ENCODE peak calls at places on chromosomes 12 and 14, in ten cellular contexts. A is epithelial cell of proximal tubule; J is A172; N is HT1080; X is naive thymus-derived CD8-positive, alpha-beta T cell; B is T47D; K is activated CD4-positive, CD25-positive, alpha-beta regulatory T cell treated with anti-CD3 and anti-CD28 coated beads, Interleukin-2, amount 50 U/mL, for 72 hours; D is MV-4-11; M is T-helper 9 cell; V is iPS-NIHi11. F is an unnamed sample.

GRCh38 chr12:123150804-123151678 is at the start of gene PITPNM2:
- DNase-seq in A (no peak), J (no peak), N (no peak), X (peak), B (peak), K (peak), D (peak), M (peak), V (peak), F (no peak)

GRCh38 chr12:116964740-116965090 is 54.0 kb downstream of the FBXW8 start:
- DNase-seq in A (no peak), J (no peak), N (no peak), X (no peak), B (no peak), K (no peak), D (no peak), M (no peak), V (no peak), F (no peak)

GRCh38 chr14:92644601-92645515 is 103.6 kb downstream of the LGMN start:
- DNase-seq in A (no peak), J (no peak), N (peak), X (no peak), B (no peak), K (no peak), D (no peak), M (no peak), V (no peak), F (no peak)

GRCh38 chr14:95915326-95915725 is 38.7 kb downstream of the TUNAR start:
- DNase-seq in A (peak), J (no peak), N (no peak), X (no peak), B (no peak), K (no peak), D (no peak), M (no peak), V (peak), F (no peak)

GRCh38 chr14:35883677-35884293 is 57.6 kb downstream of the BRMS1L start:
- DNase-seq in A (no peak), J (peak), N (no peak), X (no peak), B (peak), K (no peak), D (peak), M (no peak), V (peak), F (peak)

GRCh38 chr12:31929140-31929526 is 30.1 kb upstream of the RESF1 start:
- DNase-seq in A (no peak), J (no peak), N (no peak), X (no peak), B (no peak), K (no peak), D (no peak), M (no peak), V (no peak), F (no peak)

GRCh38 chr14:105913221-105913620 is 386.8 kb downstream of the TMEM121 start:
- DNase-seq in A (no peak), J (no peak), N (no peak), X (peak), B (no peak), K (no peak), D (no peak), M (no peak), V (no peak), F (no peak)

GRCh38 chr14:57747036-57747435 is 118.9 kb downstream of the SLC35F4 start:
- DNase-seq in A (no peak), J (peak), N (peak), X (no peak), B (no peak), K (no peak), D (no peak), M (no peak), V (no peak), F (no peak)

GRCh38 chr14:58656671-58657411 is 19.1 kb downstream of the DACT1 start:
- DNase-seq in A (no peak), J (no peak), N (no peak), X (no peak), B (no peak), K (no peak), D (no peak), M (no peak), V (no peak), F (no peak)

GRCh38 chr14:76786556-76786955 is 25.3 kb downstream of the VASH1 start:
- DNase-seq in A (no peak), J (no peak), N (no peak), X (no peak), B (no peak), K (no peak), D (no peak), M (no peak), V (no peak), F (no peak)

GRCh38 chr12:22435583-22435982 is 101.1 kb upstream of the ST8SIA1 start:
- DNase-seq in A (no peak), J (no peak), N (no peak), X (no peak), B (no peak), K (no peak), D (no peak), M (no peak), V (no peak), F (no peak)

GRCh38 chr12:109737111-109737510 is 23.5 kb downstream of the FAM222A start:
- DNase-seq in A (no peak), J (no peak), N (no peak), X (no peak), B (no peak), K (peak), D (no peak), M (no peak), V (no peak), F (no peak)

GRCh38 chr12:116861331-116861730 is 19.9 kb downstream of the HRK start:
- DNase-seq in A (no peak), J (peak), N (peak), X (peak), B (no peak), K (no peak), D (peak), M (no peak), V (peak), F (no peak)

GRCh38 chr14:74634481-74634880 is 22.4 kb upstream of the LTBP2 start:
- DNase-seq in A (no peak), J (no peak), N (no peak), X (no peak), B (no peak), K (no peak), D (no peak), M (no peak), V (no peak), F (no peak)

GRCh38 chr12:9754984-9755383 is 5.7 kb downstream of the CD69 start:
- DNase-seq in A (no peak), J (no peak), N (no peak), X (no peak), B (no peak), K (no peak), D (no peak), M (no peak), V (no peak), F (no peak)

GRCh38 chr12:29709056-29709455 is 74.7 kb downstream of the TMTC1 start:
- DNase-seq in A (no peak), J (no peak), N (no peak), X (no peak), B (no peak), K (no peak), D (no peak), M (no peak), V (no peak), F (no peak)

GRCh38 chr12:24922109-24922508 is 26.8 kb downstream of the BCAT1 start:
- DNase-seq in A (no peak), J (no peak), N (peak), X (no peak), B (no peak), K (no peak), D (peak), M (no peak), V (no peak), F (no peak)

GRCh38 chr12:171276-171675 is 42.7 kb downstream of the SLC6A12 start:
- DNase-seq in A (no peak), J (no peak), N (no peak), X (no peak), B (no peak), K (no peak), D (no peak), M (no peak), V (no peak), F (no peak)

GRCh38 chr12:77010637-77011548 is 54.5 kb downstream of the E2F7 start:
- DNase-seq in A (no peak), J (peak), N (peak), X (peak), B (peak), K (peak), D (peak), M (peak), V (peak), F (peak)

GRCh38 chr12:19836456-19836855 is 397.2 kb downstream of the AEBP2 start:
- DNase-seq in A (no peak), J (no peak), N (no peak), X (no peak), B (no peak), K (no peak), D (no peak), M (no peak), V (no peak), F (no peak)

GRCh38 chr14:65360144-65360784 is 52.3 kb upstream of the FUT8 start:
- DNase-seq in A (no peak), J (peak), N (no peak), X (no peak), B (no peak), K (no peak), D (no peak), M (no peak), V (no peak), F (no peak)

GRCh38 chr12:27277846-27278260 is 33.8 kb downstream of the STK38L start:
- DNase-seq in A (no peak), J (peak), N (peak), X (no peak), B (no peak), K (no peak), D (no peak), M (no peak), V (peak), F (no peak)

GRCh38 chr14:62736426-62737043 is 308.7 kb downstream of the KCNH5 start:
- DNase-seq in A (no peak), J (peak), N (peak), X (no peak), B (no peak), K (no peak), D (no peak), M (no peak), V (no peak), F (no peak)

GRCh38 chr14:65709576-65709975 is 297.0 kb downstream of the FUT8 start:
- DNase-seq in A (no peak), J (no peak), N (no peak), X (no peak), B (no peak), K (no peak), D (no peak), M (no peak), V (no peak), F (no peak)

GRCh38 chr12:53960187-53961024 is 5.7 kb downstream of the HOXC12 start:
- DNase-seq in A (no peak), J (no peak), N (no peak), X (no peak), B (no peak), K (no peak), D (peak), M (no peak), V (no peak), F (no peak)

GRCh38 chr14:44586910-44587309 is 79.8 kb upstream of the FSCB start:
- DNase-seq in A (no peak), J (no peak), N (no peak), X (no peak), B (no peak), K (no peak), D (no peak), M (no peak), V (no peak), F (no peak)

GRCh38 chr14:68810173-68811153 is 17.6 kb upstream of the ZFP36L1 start:
- DNase-seq in A (no peak), J (no peak), N (no peak), X (no peak), B (no peak), K (no peak), D (no peak), M (no peak), V (no peak), F (no peak)

GRCh38 chr14:68650403-68650994 is 142.4 kb downstream of the ZFP36L1 start:
- DNase-seq in A (no peak), J (no peak), N (no peak), X (no peak), B (no peak), K (no peak), D (no peak), M (no peak), V (no peak), F (no peak)

GRCh38 chr14:67313153-67313552 is 46.5 kb downstream of the ATP6V1D start:
- DNase-seq in A (no peak), J (no peak), N (no peak), X (no peak), B (no peak), K (no peak), D (no peak), M (no peak), V (no peak), F (no peak)

GRCh38 chr12:45138609-45139008 is 77.3 kb upstream of the ANO6 start:
- DNase-seq in A (no peak), J (no peak), N (no peak), X (no peak), B (no peak), K (no peak), D (peak), M (no peak), V (peak), F (no peak)

GRCh38 chr12:116381744-116382455 is 104.4 kb upstream of the MED13L start:
- DNase-seq in A (peak), J (peak), N (peak), X (no peak), B (no peak), K (no peak), D (no peak), M (no peak), V (peak), F (no peak)

GRCh38 chr12:49881400-49882247 is 22.1 kb downstream of the FAIM2 start:
- DNase-seq in A (no peak), J (no peak), N (no peak), X (no peak), B (no peak), K (no peak), D (no peak), M (no peak), V (no peak), F (no peak)

GRCh38 chr12:106214576-106214975 is 33.2 kb downstream of the CKAP4 start:
- DNase-seq in A (no peak), J (no peak), N (no peak), X (no peak), B (no peak), K (no peak), D (no peak), M (no peak), V (no peak), F (no peak)

GRCh38 chr14:50844397-50844796 is 13.4 kb upstream of the NIN start:
- DNase-seq in A (no peak), J (no peak), N (no peak), X (no peak), B (no peak), K (no peak), D (no peak), M (no peak), V (no peak), F (no peak)

GRCh38 chr14:63203618-63204406 is 431 bp upstream of the RHOJ start:
- DNase-seq in A (peak), J (peak), N (peak), X (no peak), B (no peak), K (no peak), D (no peak), M (no peak), V (peak), F (peak)

GRCh38 chr14:73180385-73180805 is 44.1 kb downstream of the PSEN1 start:
- DNase-seq in A (peak), J (peak), N (no peak), X (no peak), B (no peak), K (no peak), D (peak), M (no peak), V (no peak), F (no peak)

GRCh38 chr14:90276627-90277367 is 20.4 kb downstream of the PSMC1 start:
- DNase-seq in A (no peak), J (peak), N (no peak), X (no peak), B (no peak), K (no peak), D (peak), M (no peak), V (peak), F (no peak)

F was measured in putamen.